ENCODE peak calls at places on chromosomes 1 and 21, in ten cellular contexts. H is stimulated activated CD4-positive, alpha-beta T cell treated with anti-CD3 and anti-CD28 coated beads, Interleukin-1b, Interleukin-23, amount 100 ng/mL, for 1 hour; Z is frontal cortex; W is left colon; G is dermis microvascular lymphatic vessel endothelial cell; R is SJSA1; O is CD8-positive, alpha-beta T cell; F is NCI-H69; Q is RKO; D is CD8-positive, alpha-beta memory T cell. J is an unnamed sample.

GRCh38 chr1:4689271-4689935 is 35.0 kb downstream of the AJAP1 start:
- DNase-seq in Q (no peak), D (no peak), G (no peak), O (no peak), R (no peak), F (no peak), Z (no peak), W (no peak), H (no peak), J (no peak)

GRCh38 chr21:43361493-43362296 is 65.2 kb downstream of the SIK1 start:
- DNase-seq in O (peak; percentile 52), W (peak; percentile 48), H (no peak), Z (no peak), R (no peak), D (peak; percentile 32), Q (no peak), F (peak; percentile 66), G (peak; percentile 35), J (peak; percentile 26)

GRCh38 chr1:155977607-155978324 is 581 bp downstream of the ARHGEF2 start:
- DNase-seq in W (peak; percentile 62), Z (peak; percentile 68), Q (no peak), H (peak; percentile 55), O (peak; percentile 45), R (no peak), G (no peak), D (peak; percentile 46), F (peak; percentile 81), J (no peak)

GRCh38 chr1:225119307-225119706 is 189.8 kb downstream of the DNAH14 start:
- DNase-seq in F (no peak), O (no peak), W (no peak), D (no peak), H (no peak), Q (peak; percentile 13), Z (no peak), R (no peak), G (no peak), J (no peak)

GRCh38 chr1:240136402-240136801 is 44.7 kb downstream of the FMN2 start:
- DNase-seq in R (no peak), Q (no peak), O (no peak), Z (no peak), F (no peak), D (no peak), H (no peak), W (no peak), G (no peak), J (no peak)

GRCh38 chr1:195754874-195755273 is 853.4 kb downstream of the KCNT2 start:
- DNase-seq in G (no peak), Q (peak; percentile 8), D (no peak), O (no peak), Z (no peak), R (no peak), F (peak; percentile 20), W (no peak), H (no peak), J (no peak)

GRCh38 chr1:51916587-51917405 is 38.3 kb upstream of the NRDC start:
- DNase-seq in D (no peak), W (no peak), F (no peak), G (no peak), Z (no peak), R (no peak), Q (peak; percentile 34), O (no peak), H (no peak), J (no peak)

GRCh38 chr1:154446292-154446691 is 41.1 kb downstream of the IL6R start:
- DNase-seq in F (no peak), Z (no peak), G (no peak), R (peak; percentile 97), Q (no peak), D (no peak), W (no peak), H (no peak), O (no peak), J (peak; percentile 90)

GRCh38 chr1:110060662-110061060 is 9.8 kb downstream of the ALX3 start:
- DNase-seq in Q (no peak), D (no peak), F (no peak), G (no peak), O (no peak), H (no peak), W (no peak), Z (no peak), R (no peak), J (no peak)

GRCh38 chr1:22343456-22344426 is 107.9 kb upstream of the ZBTB40 start:
- DNase-seq in Q (no peak), G (no peak), R (no peak), O (no peak), W (no peak), F (no peak), Z (no peak), D (no peak), H (no peak), J (no peak)

GRCh38 chr21:43188181-43188580 is 19.4 kb downstream of the CRYAA start:
- DNase-seq in G (no peak), D (no peak), W (no peak), F (no peak), O (no peak), R (peak; percentile 7), Z (no peak), H (no peak), Q (no peak), J (no peak)

GRCh38 chr1:61318319-61319125 is 236.2 kb downstream of the NFIA start:
- DNase-seq in D (no peak), R (no peak), W (no peak), H (no peak), G (no peak), F (peak; percentile 27), O (no peak), Q (no peak), Z (no peak), J (peak; percentile 13)

GRCh38 chr21:44817914-44818635 is at the start of gene SUMO3:
- DNase-seq in O (peak; percentile 80), F (peak; percentile 96), D (peak; percentile 81), R (peak; percentile 77), Z (peak; percentile 93), Q (peak; percentile 75), G (peak; percentile 32), W (peak; percentile 86), H (peak; percentile 71), J (peak; percentile 42)

GRCh38 chr1:235011064-235011598 is 117.5 kb downstream of the TOMM20 start:
- DNase-seq in F (no peak), R (no peak), H (peak; percentile 48), O (peak; percentile 29), D (peak; percentile 44), W (no peak), G (no peak), Z (no peak), Q (no peak), J (no peak)

GRCh38 chr21:31248598-31248997 is 95.5 kb downstream of the TIAM1 start:
- DNase-seq in F (no peak), R (peak; percentile 51), W (no peak), H (no peak), Q (peak; percentile 1), D (no peak), G (no peak), Z (no peak), O (no peak), J (no peak)

GRCh38 chr21:25188639-25189038 is 418.6 kb downstream of the MRPL39 start:
- DNase-seq in G (no peak), Q (no peak), D (no peak), R (no peak), O (no peak), Z (no peak), W (no peak), F (no peak), H (no peak), J (no peak)

GRCh38 chr1:234486858-234487830 is 8.2 kb upstream of the TARBP1 start:
- DNase-seq in H (no peak), F (peak; percentile 66), W (peak; percentile 19), O (no peak), D (no peak), Z (peak; percentile 56), G (peak; percentile 70), R (no peak), Q (peak; percentile 62), J (peak; percentile 77)

GRCh38 chr1:48776400-48777218 is at the start of gene BEND5:
- DNase-seq in G (peak; percentile 22), H (peak; percentile 11), O (peak; percentile 63), Q (no peak), W (peak; percentile 42), D (peak; percentile 16), R (no peak), Z (peak; percentile 69), F (peak; percentile 88), J (peak; percentile 6)

GRCh38 chr1:4127595-4128140 is 227.6 kb upstream of the C1orf174 start:
- DNase-seq in H (no peak), Z (no peak), R (no peak), Q (no peak), F (no peak), W (no peak), O (no peak), G (no peak), D (no peak), J (no peak)

GRCh38 chr1:48718116-48718630 is 58.5 kb downstream of the BEND5 start:
- DNase-seq in G (no peak), Q (no peak), F (peak; percentile 3), O (no peak), Z (no peak), H (no peak), W (no peak), D (no peak), R (no peak), J (no peak)

GRCh38 chr1:199242162-199242561 is 603.3 kb downstream of the PTPRC start:
- DNase-seq in F (no peak), R (no peak), Q (no peak), G (no peak), W (no peak), H (no peak), O (no peak), D (no peak), Z (no peak), J (no peak)

J was measured in AG04450.